ENCODE peak calls at places on chromosomes 11 and 22, in ten cellular contexts. S is nucleus accumbens; B is C1 segment of cervical spinal cord; A is foreskin fibroblast; O is cardiac fibroblast; K is progenitor cell of endocrine pancreas; R is NCI-H1105 treated with DMSO at 0.1 percent for 48 hours; Q is activated T-helper 1 cell treated with Interleukin-2 at 50 U/mL for 16 hours; G is activated naive CD4-positive, alpha-beta T cell treated with anti-CD3 and anti-CD28 coated beads for 36 hours; V is NCI-H460. L is an unnamed sample.

GRCh38 chr11:60791534-60791933 is 6.4 kb downstream of the MS4A10 start:
- DNase-seq in S (no peak), B (no peak), A (no peak), O (no peak), K (no peak), R (no peak), Q (no peak), G (no peak), V (no peak), L (no peak)

GRCh38 chr11:127044535-127044934 is 44.0 kb upstream of the KIRREL3 start:
- DNase-seq in S (no peak), B (no peak), A (no peak), O (no peak), K (no peak), R (no peak), Q (no peak), G (no peak), V (no peak), L (peak)

GRCh38 chr22:38051900-38052862 is 5.0 kb upstream of the PICK1 start:
- DNase-seq in S (peak), B (peak), A (peak), O (peak), K (peak), R (peak), Q (peak), G (peak), V (peak), L (peak)

GRCh38 chr11:97364047-97364446 is 974.2 kb downstream of the JRKL start:
- DNase-seq in S (no peak), B (no peak), A (no peak), O (peak), K (no peak), R (no peak), Q (no peak), G (no peak), V (no peak), L (no peak)

GRCh38 chr11:35083181-35084061 is 55.5 kb upstream of the CD44 start:
- DNase-seq in S (peak), B (peak), A (peak), O (peak), K (no peak), R (no peak), Q (peak), G (peak), V (no peak), L (no peak)

GRCh38 chr11:118650366-118650765 is 29.1 kb downstream of the TREH start:
- DNase-seq in S (no peak), B (no peak), A (no peak), O (no peak), K (no peak), R (no peak), Q (no peak), G (no peak), V (no peak), L (no peak)

GRCh38 chr22:41557401-41558240 is 3.2 kb upstream of the CSDC2 start:
- DNase-seq in S (peak), B (peak), A (peak), O (peak), K (no peak), R (no peak), Q (no peak), G (peak), V (no peak), L (peak)

GRCh38 chr11:16001899-16002426 is 354.4 kb downstream of the SOX6 start:
- DNase-seq in S (no peak), B (no peak), A (peak), O (peak), K (no peak), R (peak), Q (no peak), G (no peak), V (peak), L (peak)

GRCh38 chr11:11988099-11988651 is 20.3 kb downstream of the DKK3 start:
- DNase-seq in S (no peak), B (no peak), A (peak), O (peak), K (no peak), R (no peak), Q (no peak), G (no peak), V (no peak), L (no peak)

GRCh38 chr11:113629562-113629961 is 76.5 kb downstream of the TMPRSS5 start:
- DNase-seq in S (no peak), B (no peak), A (no peak), O (no peak), K (no peak), R (no peak), Q (no peak), G (no peak), V (no peak), L (peak)

GRCh38 chr22:37499006-37499707 is 13.0 kb upstream of the MFNG start:
- DNase-seq in S (no peak), B (no peak), A (no peak), O (no peak), K (no peak), R (no peak), Q (no peak), G (no peak), V (no peak), L (no peak)

GRCh38 chr11:3124821-3125220 is 40.3 kb downstream of the OSBPL5 start:
- DNase-seq in S (no peak), B (no peak), A (no peak), O (no peak), K (no peak), R (no peak), Q (no peak), G (no peak), V (no peak), L (no peak)

GRCh38 chr22:36549033-36549432 is 20.1 kb upstream of the EIF3D start:
- DNase-seq in S (no peak), B (no peak), A (no peak), O (no peak), K (no peak), R (no peak), Q (no peak), G (no peak), V (no peak), L (no peak)

GRCh38 chr11:69580529-69580928 is 60.4 kb upstream of the CCND1 start:
- DNase-seq in S (no peak), B (no peak), A (no peak), O (no peak), K (no peak), R (no peak), Q (no peak), G (no peak), V (no peak), L (no peak)

GRCh38 chr11:129267716-129268115 is 75.6 kb upstream of the ARHGAP32 start:
- DNase-seq in S (no peak), B (no peak), A (no peak), O (no peak), K (no peak), R (no peak), Q (no peak), G (no peak), V (no peak), L (peak)

GRCh38 chr11:111963786-111964385 is 26.7 kb downstream of the DIXDC1 start:
- DNase-seq in S (no peak), B (no peak), A (no peak), O (no peak), K (no peak), R (no peak), Q (no peak), G (no peak), V (no peak), L (no peak)

GRCh38 chr11:70948855-70949551 is 303.4 kb downstream of the SHANK2 start:
- DNase-seq in S (no peak), B (no peak), A (no peak), O (no peak), K (no peak), R (peak), Q (no peak), G (no peak), V (no peak), L (peak)

GRCh38 chr11:71342116-71342515 is 89.7 kb upstream of the SHANK2 start:
- DNase-seq in S (no peak), B (no peak), A (peak), O (peak), K (no peak), R (no peak), Q (no peak), G (no peak), V (no peak), L (no peak)

GRCh38 chr11:79076526-79077115 is 364.2 kb downstream of the TENM4 start:
- DNase-seq in S (no peak), B (no peak), A (peak), O (peak), K (no peak), R (peak), Q (no peak), G (peak), V (no peak), L (peak)

GRCh38 chr11:38221295-38221694 is 1623.3 kb upstream of the RAG2 start:
- DNase-seq in S (no peak), B (no peak), A (no peak), O (no peak), K (no peak), R (no peak), Q (no peak), G (no peak), V (no peak), L (no peak)

GRCh38 chr11:12692238-12693074 is 18.2 kb downstream of the TEAD1 start:
- DNase-seq in S (peak), B (peak), A (peak), O (peak), K (no peak), R (peak), Q (no peak), G (no peak), V (peak), L (peak)

GRCh38 chr11:67268684-67269268 is 2.5 kb downstream of the GRK2 start:
- DNase-seq in S (no peak), B (no peak), A (no peak), O (no peak), K (no peak), R (no peak), Q (no peak), G (no peak), V (no peak), L (no peak)

GRCh38 chr11:117837070-117837776 is 12.7 kb upstream of the FXYD2 start:
- DNase-seq in S (no peak), B (no peak), A (no peak), O (no peak), K (no peak), R (no peak), Q (no peak), G (no peak), V (no peak), L (no peak)

GRCh38 chr11:67345247-67345948 is 7.9 kb downstream of the POLD4 start:
- DNase-seq in S (no peak), B (no peak), A (no peak), O (no peak), K (no peak), R (no peak), Q (no peak), G (peak), V (no peak), L (no peak)

GRCh38 chr22:30306629-30307016 is 17.3 kb upstream of the CASTOR1 start:
- DNase-seq in S (no peak), B (no peak), A (no peak), O (no peak), K (no peak), R (no peak), Q (no peak), G (no peak), V (no peak), L (no peak)

GRCh38 chr11:26618441-26618840 is 46.4 kb upstream of the MUC15 start:
- DNase-seq in S (no peak), B (no peak), A (no peak), O (no peak), K (no peak), R (no peak), Q (no peak), G (no peak), V (no peak), L (peak)

GRCh38 chr11:12377106-12377823 is at the start of gene PARVA:
- DNase-seq in S (peak), B (no peak), A (peak), O (peak), K (peak), R (peak), Q (no peak), G (no peak), V (peak), L (peak)

GRCh38 chr11:66278396-66279091 is 569 bp downstream of the CNIH2 start:
- DNase-seq in S (no peak), B (no peak), A (peak), O (peak), K (no peak), R (peak), Q (no peak), G (no peak), V (no peak), L (peak)

GRCh38 chr11:34904421-34904950 is 11.7 kb downstream of the APIP start:
- DNase-seq in S (no peak), B (no peak), A (no peak), O (peak), K (no peak), R (no peak), Q (no peak), G (no peak), V (no peak), L (peak)

GRCh38 chr22:39276461-39277134 is 31.8 kb upstream of the PDGFB start:
- DNase-seq in S (no peak), B (no peak), A (no peak), O (no peak), K (no peak), R (no peak), Q (no peak), G (no peak), V (no peak), L (no peak)

GRCh38 chr11:117688255-117688797 is 108.7 kb downstream of the DSCAML1 start:
- DNase-seq in S (no peak), B (no peak), A (no peak), O (no peak), K (no peak), R (no peak), Q (no peak), G (no peak), V (no peak), L (no peak)

GRCh38 chr11:130112071-130112830 is 42.6 kb downstream of the APLP2 start:
- DNase-seq in S (no peak), B (no peak), A (no peak), O (no peak), K (no peak), R (no peak), Q (no peak), G (no peak), V (no peak), L (no peak)

GRCh38 chr11:72643547-72643946 is 30.7 kb downstream of the PDE2A start:
- DNase-seq in S (no peak), B (no peak), A (peak), O (peak), K (no peak), R (peak), Q (no peak), G (no peak), V (peak), L (peak)

GRCh38 chr11:85269109-85269508 is 358.0 kb downstream of the DLG2 start:
- DNase-seq in S (no peak), B (no peak), A (no peak), O (no peak), K (no peak), R (no peak), Q (no peak), G (no peak), V (no peak), L (no peak)

GRCh38 chr11:13090228-13090708 is 81.2 kb downstream of the RASSF10 start:
- DNase-seq in S (no peak), B (no peak), A (no peak), O (no peak), K (no peak), R (no peak), Q (no peak), G (no peak), V (no peak), L (no peak)